ENCODE peak calls at places on chromosome 4, in seven cellular contexts. D is HS-5; I is retina; C is upper lobe of left lung; Z is substantia nigra; T is stimulated activated CD8-positive, alpha-beta memory T cell treated with anti-CD3 and anti-CD28 coated beads, Interleukin-7, amount 100 ng/mL, for 4 hours; P is epithelial cell of proximal tubule. W is an unnamed sample.

GRCh38 chr4:25908491-25908901 is 5.5 kb upstream of the SMIM20 start:
- DNase-seq in D (peak), I (no peak), C (no peak), Z (no peak), T (no peak), P (peak), W (peak)

GRCh38 chr4:173521474-173522159 is 8.4 kb downstream of the HAND2 start:
- DNase-seq in D (no peak), I (no peak), C (peak), Z (no peak), T (no peak), P (no peak), W (no peak)

GRCh38 chr4:23305026-23305425 is 584.8 kb downstream of the PPARGC1A start:
- DNase-seq in D (no peak), I (no peak), C (no peak), Z (no peak), T (no peak), P (no peak), W (no peak)

GRCh38 chr4:76782837-76783236 is 115.1 kb downstream of the SOWAHB start:
- DNase-seq in D (peak), I (no peak), C (no peak), Z (no peak), T (no peak), P (no peak), W (no peak)

GRCh38 chr4:138438608-138439007 is 196.5 kb upstream of the SLC7A11 start:
- DNase-seq in D (no peak), I (no peak), C (no peak), Z (no peak), T (no peak), P (no peak), W (no peak)

GRCh38 chr4:47837582-47838294 is at the start of gene CORIN:
- DNase-seq in D (no peak), I (peak), C (peak), Z (no peak), T (no peak), P (no peak), W (no peak)

GRCh38 chr4:38691251-38692008 is 27.4 kb downstream of the KLF3 start:
- DNase-seq in D (no peak), I (no peak), C (no peak), Z (no peak), T (no peak), P (no peak), W (no peak)

GRCh38 chr4:142815834-142816233 is 30.3 kb downstream of the INPP4B start:
- DNase-seq in D (no peak), I (no peak), C (no peak), Z (no peak), T (no peak), P (peak), W (peak)

GRCh38 chr4:186486172-186486571 is 69.2 kb downstream of the MTNR1A start:
- DNase-seq in D (no peak), I (peak), C (peak), Z (no peak), T (no peak), P (no peak), W (peak)

GRCh38 chr4:125433453-125433852 is 118.7 kb downstream of the FAT4 start:
- DNase-seq in D (peak), I (no peak), C (no peak), Z (no peak), T (no peak), P (no peak), W (no peak)

GRCh38 chr4:7911044-7911578 is 28.6 kb downstream of the AFAP1 start:
- DNase-seq in D (peak), I (peak), C (no peak), Z (no peak), T (no peak), P (no peak), W (no peak)

GRCh38 chr4:98481167-98481566 is 177.2 kb downstream of the TSPAN5 start:
- DNase-seq in D (no peak), I (no peak), C (no peak), Z (no peak), T (no peak), P (no peak), W (no peak)